ENCODE peak calls at places on chromosomes 4 and X, in five cellular contexts. K, S, X, L and J are unnamed samples.

GRCh38 chr4:8394806-8395205 is 45.7 kb downstream of the ACOX3 start:
- DNase-seq in S (no peak), L (no peak), K (no peak), X (no peak), J (no peak)

GRCh38 chr4:153036931-153037330 is 100.8 kb downstream of the FHDC1 start:
- DNase-seq in L (no peak), X (no peak), K (no peak), S (no peak), J (no peak)

GRCh38 chrX:119647552-119648420 is 41.6 kb upstream of the NKRF start:
- DNase-seq in L (no peak), S (no peak), X (no peak), K (no peak), J (no peak)

GRCh38 chr4:95151255-95151654 is 393.5 kb downstream of the BMPR1B start:
- DNase-seq in L (no peak), S (no peak), X (no peak), K (no peak), J (no peak)

GRCh38 chr4:54657194-54657555 is 582 bp upstream of the KIT start:
- DNase-seq in L (no peak), K (no peak), S (peak), X (no peak), J (no peak)

GRCh38 chr4:2062808-2063524 is 3.8 kb downstream of the NAT8L start:
- DNase-seq in L (no peak), K (no peak), S (peak), X (no peak), J (no peak)

GRCh38 chr4:10063544-10064300 is 42.4 kb upstream of the SLC2A9 start:
- DNase-seq in X (peak), K (no peak), S (no peak), L (peak), J (no peak)

GRCh38 chr4:186726440-186727148 is 2.9 kb upstream of the FAT1 start:
- DNase-seq in X (peak), K (no peak), L (peak), S (no peak), J (peak)

GRCh38 chr4:80271806-80272205 is 5.3 kb downstream of the FGF5 start:
- DNase-seq in X (no peak), L (no peak), K (no peak), S (no peak), J (no peak)